ENCODE peak calls at places on chromosomes 4 and X, in ten cellular contexts. N is stomach, G is NCI-H2081, Q is choroid plexus epithelial cell, H is nucleus accumbens, U is AG10803, D is GM23248, M is glutamatergic neuron, Y is mammary epithelial cell, R is SK-N-MC. F is an unnamed sample.

GRCh38 chr4:86356831-86357230 is 3.0 kb downstream of the MAPK10 start:
- DNase-seq in N (no peak), G (no peak), Q (no peak), H (no peak), U (no peak), D (no peak), M (no peak), Y (no peak), R (no peak), F (no peak)

GRCh38 chrX:46628406-46629371 is 55.1 kb downstream of the CHST7 start:
- DNase-seq in N (no peak), G (no peak), Q (peak), H (no peak), U (peak), D (peak), M (no peak), Y (no peak), R (no peak), F (no peak)

GRCh38 chrX:22686138-22686541 is 313.6 kb upstream of the DDX53 start:
- DNase-seq in N (no peak), G (peak), Q (peak), H (no peak), U (peak), D (no peak), M (peak), Y (no peak), R (no peak), F (peak)

GRCh38 chrX:13699183-13699826 is 10.4 kb downstream of the RAB9A start:
- DNase-seq in N (peak), G (no peak), Q (peak), H (no peak), U (no peak), D (peak), M (no peak), Y (no peak), R (no peak), F (no peak)

GRCh38 chr4:8939887-8940742 is 68.5 kb upstream of the HMX1 start:
- DNase-seq in N (no peak), G (no peak), Q (no peak), H (no peak), U (no peak), D (no peak), M (no peak), Y (no peak), R (no peak), F (peak)

GRCh38 chr4:7662507-7662846 is 227.7 kb upstream of the PSAPL1 start:
- DNase-seq in N (no peak), G (no peak), Q (no peak), H (no peak), U (no peak), D (no peak), M (no peak), Y (no peak), R (no peak), F (no peak)

GRCh38 chr4:159191989-159192388 is 89.1 kb downstream of the RAPGEF2 start:
- DNase-seq in N (no peak), G (no peak), Q (peak), H (no peak), U (peak), D (peak), M (no peak), Y (peak), R (no peak), F (no peak)

GRCh38 chr4:151806511-151806927 is 45.7 kb upstream of the GATB start:
- DNase-seq in N (no peak), G (no peak), Q (peak), H (no peak), U (peak), D (peak), M (no peak), Y (peak), R (no peak), F (no peak)

GRCh38 chr4:100633269-100633668 is 115.4 kb upstream of the EMCN start:
- DNase-seq in N (no peak), G (no peak), Q (no peak), H (no peak), U (no peak), D (no peak), M (no peak), Y (no peak), R (no peak), F (no peak)

F was measured in BE2C.